ENCODE peak calls at places on chromosomes 3 and 15, in seven cellular contexts. P, E, W, O, I, L and F are unnamed samples.
A peak's percentile ranks its signal among the peaks of the same experiment; 100 is the strongest.

GRCh38 chr3:16884084-16884747 is 539 bp upstream of the PLCL2 start:
- DNase-seq in P (peak; percentile 22), O (peak; percentile 58), W (no peak), L (peak; percentile 55), E (peak; percentile 55), I (peak; percentile 79), F (peak; percentile 78)

GRCh38 chr3:170044795-170045244 is 7.0 kb downstream of the GPR160 start:
- DNase-seq in L (no peak), P (no peak), O (no peak), W (no peak), I (peak; percentile 49), E (peak; percentile 26), F (peak; percentile 32)

GRCh38 chr15:51619331-51620033 is 3.1 kb downstream of the DMXL2 start:
- DNase-seq in E (no peak), I (no peak), L (no peak), W (no peak), P (peak; percentile 81), O (no peak), F (no peak)

GRCh38 chr3:66744986-66745385 is 244.2 kb upstream of the LRIG1 start:
- DNase-seq in P (no peak), I (no peak), E (no peak), O (no peak), W (no peak), L (peak; percentile 31), F (no peak)

GRCh38 chr3:69768436-69768835 is 29.2 kb downstream of the MITF start:
- DNase-seq in I (no peak), W (no peak), P (no peak), E (no peak), O (no peak), L (no peak), F (no peak)

GRCh38 chr3:14519406-14519805 is 20.7 kb downstream of the GRIP2 start:
- DNase-seq in I (no peak), E (no peak), W (no peak), L (no peak), P (no peak), O (no peak), F (no peak)

GRCh38 chr15:97014001-97014400 is 683.5 kb downstream of the NR2F2 start:
- DNase-seq in W (no peak), I (no peak), L (peak; percentile 7), O (no peak), E (no peak), P (no peak), F (no peak)

GRCh38 chr3:68306571-68306970 is 625.8 kb downstream of the TAFA4 start:
- DNase-seq in I (no peak), W (no peak), P (peak; percentile 0), L (peak; percentile 3), E (no peak), O (no peak), F (no peak)

GRCh38 chr15:38992541-38993334 is 428.1 kb upstream of the RASGRP1 start:
- DNase-seq in P (no peak), L (no peak), I (no peak), E (no peak), O (no peak), W (no peak), F (no peak)

GRCh38 chr3:59641169-59641914 is 591.5 kb upstream of the CFAP20DC start:
- DNase-seq in E (no peak), I (no peak), L (no peak), O (no peak), W (no peak), P (no peak), F (peak; percentile 20)

GRCh38 chr3:153740109-153740508 is 381.1 kb upstream of the ARHGEF26 start:
- DNase-seq in O (no peak), W (no peak), I (no peak), P (no peak), L (no peak), E (no peak), F (no peak)

GRCh38 chr3:8810561-8810960 is 41.1 kb upstream of the OXTR start:
- DNase-seq in L (no peak), W (no peak), E (no peak), P (no peak), I (no peak), O (no peak), F (no peak)

GRCh38 chr3:13105851-13106250 is 32.6 kb upstream of the IQSEC1 start:
- DNase-seq in P (no peak), E (no peak), W (no peak), I (no peak), O (no peak), L (peak; percentile 52), F (peak; percentile 4)

GRCh38 chr3:67018789-67019525 is 20.9 kb downstream of the KBTBD8 start:
- DNase-seq in W (no peak), I (no peak), P (no peak), L (no peak), O (no peak), E (no peak), F (no peak)

GRCh38 chr15:75727851-75728715 is 15.4 kb upstream of the CSPG4 start:
- DNase-seq in L (peak; percentile 58), I (peak; percentile 67), P (no peak), E (peak; percentile 55), W (no peak), O (peak; percentile 71), F (peak; percentile 70)

GRCh38 chr3:25683882-25684281 is 19.2 kb upstream of the TOP2B start:
- DNase-seq in L (no peak), I (no peak), O (no peak), P (no peak), E (no peak), W (no peak), F (no peak)

GRCh38 chr3:141454055-141454454 is 32.8 kb upstream of the RASA2 start:
- DNase-seq in W (no peak), P (no peak), O (no peak), E (no peak), I (no peak), L (no peak), F (no peak)

GRCh38 chr15:77974098-77974414 is 103.5 kb downstream of the TBC1D2B start:
- DNase-seq in W (no peak), O (peak; percentile 77), I (peak; percentile 57), L (no peak), P (no peak), E (peak; percentile 86), F (peak; percentile 75)

GRCh38 chr15:59437777-59438574 is at the start of gene FAM81A:
- DNase-seq in L (peak; percentile 68), O (peak; percentile 78), W (peak; percentile 35), P (peak; percentile 32), I (peak; percentile 80), E (peak; percentile 59), F (peak; percentile 71)

GRCh38 chr3:181773921-181774320 is 62.2 kb downstream of the SOX2 start:
- DNase-seq in E (no peak), L (no peak), W (no peak), I (no peak), P (no peak), O (no peak), F (no peak)

GRCh38 chr15:70856884-70857546 is 3.1 kb upstream of the LARP6 start:
- DNase-seq in E (peak; percentile 73), P (no peak), I (peak; percentile 47), W (peak; percentile 58), L (peak; percentile 94), O (peak; percentile 68), F (peak; percentile 41)

GRCh38 chr15:88646951-88647350 is 8.1 kb downstream of the ISG20 start:
- DNase-seq in I (no peak), W (no peak), L (no peak), P (no peak), E (peak; percentile 3), O (peak; percentile 22), F (no peak)

GRCh38 chr3:134796313-134797079 is 1.4 kb downstream of the EPHB1 start:
- DNase-seq in E (no peak), O (no peak), W (no peak), L (peak; percentile 1), P (no peak), I (no peak), F (no peak)

GRCh38 chr3:102092617-102093466 is 243.5 kb downstream of the NFKBIZ start:
- DNase-seq in W (no peak), P (no peak), L (peak; percentile 40), O (no peak), E (no peak), I (no peak), F (no peak)

GRCh38 chr15:79209690-79210089 is 72.8 kb upstream of the ANKRD34C start:
- DNase-seq in P (no peak), E (no peak), W (no peak), L (no peak), I (no peak), O (no peak), F (no peak)

GRCh38 chr15:62431391-62431790 is 266.3 kb upstream of the C2CD4B start:
- DNase-seq in E (no peak), W (no peak), L (no peak), P (no peak), O (no peak), I (no peak), F (no peak)

GRCh38 chr15:40454904-40455391 is 14.2 kb downstream of the BAHD1 start:
- DNase-seq in E (peak; percentile 69), O (no peak), I (no peak), L (peak; percentile 67), P (no peak), W (no peak), F (no peak)

GRCh38 chr15:37995461-37996347 is 61.3 kb downstream of the TMCO5A start:
- DNase-seq in E (peak; percentile 52), L (peak; percentile 73), P (peak; percentile 3), O (no peak), W (no peak), I (no peak), F (no peak)

GRCh38 chr3:4732974-4733373 is 239.8 kb downstream of the ITPR1 start:
- DNase-seq in I (no peak), O (no peak), W (no peak), L (no peak), P (no peak), E (no peak), F (no peak)
- H3K27ac ChIP-seq in I (no peak overlapping the region), O (no peak overlapping the region), W (no peak overlapping the region), L (no peak overlapping the region), P (no peak overlapping the region), E (no peak overlapping the region), F (no peak overlapping the region)

GRCh38 chr3:70989174-70989573 is 594.4 kb downstream of the FOXP1 start:
- DNase-seq in E (no peak), P (no peak), O (no peak), W (no peak), L (no peak), I (no peak), F (no peak)
- H3K27ac ChIP-seq in E (no peak overlapping the region), P (no peak overlapping the region), O (peak overlapping the region; percentile 40), W (peak overlapping the region; percentile 71), L (no peak overlapping the region), I (peak overlapping the region; percentile 36), F (peak overlapping the region; percentile 33)

DNA sequence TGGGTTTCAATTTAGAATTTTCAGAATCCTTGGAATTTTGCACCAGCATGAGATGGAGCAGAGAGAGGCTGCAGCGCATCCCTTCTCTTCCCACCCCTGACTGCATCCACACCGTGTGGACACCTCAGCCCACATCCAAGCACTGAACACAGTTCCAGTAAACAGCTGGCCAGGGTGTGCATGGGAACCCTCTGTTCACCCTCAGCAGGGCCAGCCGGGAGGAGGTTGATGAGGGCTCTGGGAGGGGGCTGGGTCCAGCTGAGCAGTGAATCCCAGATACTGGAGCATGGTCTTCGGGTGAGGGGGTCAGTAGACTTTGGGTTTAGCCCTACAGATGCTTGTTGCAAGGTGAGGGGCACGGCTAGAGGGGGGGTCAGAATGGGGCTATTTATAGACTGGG is 85.8 kb downstream of the RPLP1 start:
- DNase-seq in I (no peak), P (no peak), E (no peak), L (no peak), O (no peak), W (no peak), F (no peak)
- H3K27ac ChIP-seq in I (no peak overlapping the region), P (no peak overlapping the region), E (no peak overlapping the region), L (no peak overlapping the region), O (no peak overlapping the region), W (no peak overlapping the region), F (no peak overlapping the region)

GRCh38 chr3:50210510-50211367 is 5.7 kb downstream of the SLC38A3 start:
- DNase-seq in P (no peak), W (no peak), L (no peak), E (no peak), I (no peak), O (no peak), F (peak; percentile 72)
- H3K27ac ChIP-seq in P (no peak overlapping the region), W (no peak overlapping the region), L (no peak overlapping the region), E (no peak overlapping the region), I (no peak overlapping the region), O (no peak overlapping the region), F (peak overlapping the region; percentile 80)